ENCODE peak calls at places on chromosomes 16 and 17, in five cellular contexts. S, Q, K, N and P are unnamed samples.

GRCh38 chr17:32241521-32242094 is 24.0 kb upstream of the RHBDL3 start:
- DNase-seq in S (no peak), Q (no peak), K (no peak), N (no peak), P (no peak)

GRCh38 chr17:72609501-72609900 is 483.0 kb downstream of the SLC39A11 start:
- DNase-seq in S (no peak), Q (no peak), K (no peak), N (no peak), P (peak)

GRCh38 chr17:77844681-77845080 is 113.8 kb upstream of the TNRC6C start:
- DNase-seq in S (no peak), Q (no peak), K (peak), N (no peak), P (no peak)

GRCh38 chr17:66373944-66374817 is 71.8 kb downstream of the PRKCA start:
- DNase-seq in S (no peak), Q (peak), K (no peak), N (no peak), P (peak)

GRCh38 chr16:22192261-22193133 is 13.6 kb upstream of the EEF2K start:
- DNase-seq in S (peak), Q (peak), K (peak), N (no peak), P (peak)

GRCh38 chr16:26665166-26665939 is 401.4 kb upstream of the C16orf82 start:
- DNase-seq in S (no peak), Q (no peak), K (no peak), N (no peak), P (no peak)

GRCh38 chr16:79439866-79440265 is 160.7 kb downstream of the MAF start:
- DNase-seq in S (no peak), Q (no peak), K (no peak), N (no peak), P (no peak)

GRCh38 chr17:10233157-10233556 is 34.8 kb upstream of the GAS7 start:
- DNase-seq in S (no peak), Q (no peak), K (no peak), N (no peak), P (no peak)

GRCh38 chr17:42520540-42520951 is 15.5 kb upstream of the NAGLU start:
- DNase-seq in S (no peak), Q (no peak), K (no peak), N (no peak), P (no peak)

GRCh38 chr16:27322858-27323780 is 9.3 kb downstream of the IL4R start:
- DNase-seq in S (no peak), Q (no peak), K (no peak), N (no peak), P (no peak)

GRCh38 chr17:80388175-80388574 is 26.8 kb upstream of the ENDOV start:
- DNase-seq in S (no peak), Q (no peak), K (no peak), N (no peak), P (no peak)

GRCh38 chr17:77425791-77426641 is 285.2 kb downstream of the SEC14L1 start:
- DNase-seq in S (peak), Q (peak), K (no peak), N (no peak), P (peak)

GRCh38 chr17:7823581-7824001 is 10.4 kb upstream of the KDM6B start:
- DNase-seq in S (no peak), Q (no peak), K (no peak), N (no peak), P (no peak)

GRCh38 chr16:17335826-17336492 is 134.8 kb downstream of the XYLT1 start:
- DNase-seq in S (no peak), Q (no peak), K (no peak), N (no peak), P (no peak)

GRCh38 chr17:73470369-73470768 is 158.6 kb upstream of the CDC42EP4 start:
- DNase-seq in S (no peak), Q (no peak), K (no peak), N (no peak), P (no peak)

GRCh38 chr17:58331815-58332719 is 3.5 kb upstream of the TSPOAP1 start:
- DNase-seq in S (no peak), Q (peak), K (peak), N (no peak), P (no peak)

GRCh38 chr16:53745753-53746258 is 41.9 kb downstream of the FTO start:
- DNase-seq in S (peak), Q (no peak), K (no peak), N (no peak), P (peak)

GRCh38 chr17:6075845-6076244 is 5.7 kb downstream of the WSCD1 start:
- DNase-seq in S (no peak), Q (no peak), K (peak), N (no peak), P (no peak)

GRCh38 chr16:14334366-14335105 is 263.4 kb downstream of the MRTFB start:
- DNase-seq in S (peak), Q (no peak), K (no peak), N (peak), P (peak)

GRCh38 chr17:247767-248166 is 66.3 kb upstream of the DOC2B start:
- DNase-seq in S (no peak), Q (no peak), K (peak), N (no peak), P (no peak)

GRCh38 chr17:1725642-1726511 is 1.4 kb downstream of the WDR81 start:
- DNase-seq in S (no peak), Q (no peak), K (peak), N (no peak), P (no peak)

GRCh38 chr17:27568811-27569210 is 62.2 kb upstream of the LGALS9 start:
- DNase-seq in S (no peak), Q (no peak), K (peak), N (no peak), P (no peak)

GRCh38 chr17:75920045-75920560 is 15.4 kb upstream of the MRPL38 start:
- DNase-seq in S (no peak), Q (no peak), K (no peak), N (no peak), P (no peak)

GRCh38 chr17:32496348-32497078 is 9.7 kb downstream of the CDK5R1 start:
- DNase-seq in S (peak), Q (no peak), K (peak), N (no peak), P (peak)

GRCh38 chr17:50283246-50283645 is 9.0 kb downstream of the TMEM92 start:
- DNase-seq in S (no peak), Q (no peak), K (peak), N (no peak), P (no peak)

GRCh38 chr17:17768415-17769088 is 68.2 kb downstream of the SREBF1 start:
- DNase-seq in S (no peak), Q (no peak), K (no peak), N (no peak), P (no peak)

GRCh38 chr16:16031401-16031800 is 82.0 kb downstream of the ABCC1 start:
- DNase-seq in S (no peak), Q (no peak), K (no peak), N (no peak), P (no peak)

GRCh38 chr17:65219124-65219523 is 82.0 kb downstream of the RGS9 start:
- DNase-seq in S (no peak), Q (no peak), K (no peak), N (no peak), P (no peak)